ENCODE peak calls at places on chromosomes 3 and 15, in eight cellular contexts. D is endodermal cell; H is HepG2; W is CD8-positive, alpha-beta memory T cell; G is DND-41; V is adipocyte; N is uterus; J is hepatocyte. P is an unnamed sample. For H3K36me3 and H3K9me3, the result is how much of the 10 kb centered on the place peaks cover.

GRCh38 chr3:131216801-131217200 is 164.8 kb upstream of the NUDT16 start:
- DNase-seq in H (peak), J (peak), W (no peak), G (no peak), V (peak), N (no peak), D (peak), P (no peak)

GRCh38 chr3:79886204-79886603 is 118.4 kb upstream of the ROBO1 start:
- DNase-seq in N (no peak), H (no peak), V (peak), J (peak), W (no peak), D (no peak), G (no peak), P (no peak)

GRCh38 chr15:76647612-76648011 is 257.5 kb downstream of the SCAPER start:
- DNase-seq in D (no peak), J (no peak), N (no peak), H (peak), V (no peak), W (no peak), G (no peak), P (no peak)

GRCh38 chr15:101122266-101122665 is 129.6 kb downstream of the CHSY1 start:
- DNase-seq in J (no peak), W (no peak), H (no peak), N (no peak), D (peak), V (no peak), G (no peak), P (peak)

GRCh38 chr15:99135194-99135593 is 30.3 kb downstream of the SYNM start:
- DNase-seq in G (no peak), H (peak), N (no peak), V (peak), W (no peak), D (peak), J (no peak), P (no peak)

GRCh38 chr3:4306860-4307259 is 3.7 kb downstream of the SETMAR start:
- DNase-seq in N (no peak), J (no peak), V (peak), D (no peak), W (no peak), G (no peak), H (no peak), P (no peak)

GRCh38 chr3:100047455-100048141 is 66.7 kb downstream of the FILIP1L start:
- DNase-seq in H (peak), V (no peak), W (no peak), J (peak), D (no peak), G (no peak), N (no peak), P (no peak)

GRCh38 chr3:46778101-46778500 is 60.4 kb upstream of the PRSS50 start:
- DNase-seq in V (no peak), G (no peak), H (no peak), D (no peak), N (no peak), W (no peak), J (no peak), P (no peak)

GRCh38 chr15:55742498-55742926 is 440 bp downstream of the PRTG start:
- DNase-seq in J (peak), V (peak), W (no peak), G (no peak), D (no peak), N (peak), H (no peak), P (peak)

GRCh38 chr15:49313650-49314049 is 109.4 kb upstream of the FGF7 start:
- DNase-seq in D (no peak), H (no peak), V (peak), N (no peak), G (no peak), W (no peak), J (no peak), P (no peak)

GRCh38 chr3:23650371-23651140 is 155.2 kb upstream of the UBE2E1 start:
- DNase-seq in N (no peak), G (no peak), W (no peak), V (peak), J (no peak), D (no peak), H (no peak), P (no peak)

DNA sequence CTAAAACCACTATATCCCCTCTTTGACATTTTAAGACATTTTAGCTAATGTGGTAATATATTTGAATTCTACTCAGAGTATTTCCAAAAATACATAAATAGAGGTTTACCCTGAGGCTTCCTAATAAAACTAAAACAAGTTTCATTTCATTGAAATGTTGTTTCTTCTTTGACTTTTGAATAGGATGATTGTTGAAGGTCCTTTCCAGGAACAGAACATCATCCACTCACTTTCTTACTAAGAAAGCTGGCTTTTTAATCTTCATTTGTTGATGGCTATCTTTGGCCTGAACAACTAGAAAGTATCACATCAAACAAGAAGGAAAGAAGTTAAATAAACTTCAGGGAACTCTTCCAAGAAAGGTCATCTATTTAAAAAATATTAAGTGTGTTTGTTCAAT is 169.7 kb downstream of the RAP2B start:
- DNase-seq in W (no peak), H (no peak), J (no peak), N (no peak), G (no peak), D (no peak), V (no peak), P (no peak)
- H3K36me3 ChIP-seq in W (under half), H (under half), J (under half), N (under half), G (under half), D (under half), V (under half), P (under half)

DNA sequence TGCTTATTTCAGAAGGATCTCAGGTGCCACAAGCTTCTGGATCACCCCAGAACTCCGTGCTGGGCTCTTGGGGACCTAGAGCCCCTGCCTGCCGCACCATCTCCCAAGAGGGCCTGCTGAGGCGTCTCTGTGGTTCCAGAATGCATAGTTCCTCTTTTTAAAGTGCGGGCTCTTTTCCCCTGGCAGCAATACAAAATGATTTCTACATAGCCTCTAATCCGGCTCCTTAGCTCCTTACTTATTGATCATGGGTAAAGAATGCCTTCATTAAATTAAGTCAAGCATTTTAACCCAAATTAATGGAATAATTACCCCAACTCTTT is 121.9 kb downstream of the ATP10A start:
- DNase-seq in G (no peak), V (no peak), N (no peak), J (no peak), D (no peak), W (no peak), H (no peak), P (no peak)
- H3K9me3 ChIP-seq in G (under half), V (under half), N (under half), J (under half), D (under half), W (under half), H (under half), P (under half)

GRCh38 chr15:80878242-80878866 is 99.2 kb downstream of the CEMIP start:
- DNase-seq in W (no peak), H (no peak), D (no peak), N (no peak), G (no peak), J (no peak), V (peak), P (no peak)
- H3K36me3 ChIP-seq in W (under half), H (half or more), D (under half), N (under half), G (under half), J (under half), V (half or more), P (under half)

DNA sequence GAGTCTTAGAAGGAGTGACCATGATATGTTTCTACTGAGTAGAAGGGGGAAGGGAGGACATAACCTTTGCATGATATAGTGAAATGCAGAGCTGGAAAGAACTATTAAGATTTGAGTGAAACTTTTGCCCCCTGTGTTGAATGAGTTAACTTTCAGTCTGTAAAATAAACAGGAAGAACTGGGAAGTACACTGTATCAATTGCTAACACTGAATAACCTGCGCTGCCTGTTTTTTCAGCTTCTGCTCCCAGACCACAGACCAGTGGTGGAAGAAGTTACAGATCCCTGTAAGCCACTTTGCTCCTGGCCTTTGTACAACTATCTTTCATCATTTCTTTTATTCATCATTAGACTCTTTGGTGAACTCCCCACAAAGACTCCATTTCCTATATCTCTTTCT is 3.6 kb upstream of the LRCH3 start:
- DNase-seq in D (no peak), N (no peak), H (no peak), W (no peak), G (no peak), J (peak), V (no peak), P (no peak)
- H3K9me3 ChIP-seq in D (under half), N (under half), H (under half), W (under half), G (under half), J (under half), V (under half), P (under half)

DNA sequence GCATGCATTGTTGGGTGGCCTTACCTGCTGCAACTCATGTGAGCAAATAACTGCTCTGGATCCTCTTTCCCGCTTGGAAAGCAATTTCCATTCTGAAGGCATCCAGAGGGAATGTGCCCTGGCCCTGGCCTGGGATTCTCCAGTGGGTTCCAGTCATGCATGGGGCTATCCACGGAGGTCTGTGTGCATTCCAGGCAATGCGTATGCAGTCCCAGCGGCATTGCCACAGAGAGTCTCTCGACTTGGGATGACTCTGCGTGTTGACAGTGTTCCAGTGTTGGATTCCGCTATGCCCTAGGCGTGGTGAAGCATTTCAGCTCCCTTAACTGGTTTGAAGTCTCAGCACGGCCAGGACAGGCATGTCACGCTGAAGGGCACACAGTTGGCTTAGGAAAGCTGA is 113.9 kb downstream of the SNRPN start:
- DNase-seq in G (no peak), N (no peak), H (no peak), V (no peak), D (no peak), J (no peak), W (no peak), P (peak)
- H3K36me3 ChIP-seq in G (half or more), N (under half), H (half or more), V (half or more), D (half or more), J (under half), W (half or more), P (half or more)

DNA sequence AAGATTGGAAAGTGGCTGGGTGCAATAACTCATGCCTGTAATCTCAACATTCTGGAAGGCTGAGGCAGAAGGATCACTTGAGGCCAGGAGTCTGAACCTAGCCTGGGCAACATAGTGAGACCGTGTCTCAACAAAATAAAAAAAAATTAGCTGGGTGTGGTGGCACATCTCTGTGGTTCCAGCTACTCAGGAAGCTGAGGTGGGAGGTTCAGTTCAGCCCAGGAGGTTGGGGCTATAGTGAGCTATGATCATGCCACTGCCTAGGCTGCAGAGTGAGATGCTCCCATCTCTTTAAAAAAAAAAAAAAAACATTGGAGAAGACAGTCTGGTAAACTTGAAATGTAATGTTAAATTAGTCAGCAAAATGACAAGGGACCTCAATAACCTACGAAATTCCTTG is 57.9 kb downstream of the STAG1 start:
- DNase-seq in W (peak), D (no peak), N (no peak), J (no peak), H (no peak), G (no peak), V (no peak), P (no peak)
- H3K9me3 ChIP-seq in W (under half), D (half or more), N (under half), J (under half), H (under half), G (half or more), V (under half), P (under half)